ENCODE peak calls at places on chromosomes 13 and 19, in ten cellular contexts. P, I, U, X, D, S, O, Z, F and H are unnamed samples.

GRCh38 chr13:26112843-26113242 is 61.0 kb upstream of the SHISA2 start:
- DNase-seq in X (peak; percentile 7), I (peak; percentile 7), F (no peak), O (no peak), S (no peak), D (no peak), U (no peak), Z (peak; percentile 2), P (no peak), H (no peak)

GRCh38 chr19:45913874-45914830 is at the start of gene NANOS2:
- DNase-seq in P (no peak), D (no peak), Z (peak; percentile 48), X (no peak), I (peak; percentile 9), S (no peak), O (peak; percentile 54), F (no peak), U (no peak), H (no peak)

GRCh38 chr19:49923055-49924003 is 5.7 kb upstream of the ATF5 start:
- DNase-seq in I (no peak), U (no peak), P (no peak), X (no peak), S (no peak), O (no peak), F (no peak), Z (no peak), D (no peak), H (no peak)

GRCh38 chr19:47511128-47511517 is 3.7 kb downstream of the NAPA start:
- DNase-seq in I (no peak), P (no peak), F (no peak), D (no peak), U (no peak), X (no peak), O (no peak), S (peak; percentile 68), Z (peak; percentile 52), H (no peak)

GRCh38 chr19:56987184-56987583 is 132.6 kb upstream of the USP29 start:
- DNase-seq in O (no peak), P (no peak), S (no peak), Z (no peak), X (no peak), D (no peak), F (no peak), I (no peak), U (no peak), H (no peak)

GRCh38 chr19:49799798-49800376 is 13.2 kb downstream of the FUZ start:
- DNase-seq in F (no peak), U (no peak), O (no peak), D (no peak), I (no peak), X (no peak), S (no peak), Z (no peak), P (no peak), H (no peak)

GRCh38 chr13:34155931-34156607 is 338.1 kb downstream of the RFC3 start:
- DNase-seq in P (peak; percentile 29), Z (peak; percentile 48), D (no peak), X (peak; percentile 76), F (no peak), I (peak; percentile 61), S (no peak), O (no peak), U (no peak), H (no peak)

GRCh38 chr13:44106231-44107152 is 226.8 kb downstream of the LACC1 start:
- DNase-seq in Z (peak; percentile 8), P (no peak), F (no peak), I (peak; percentile 6), O (no peak), S (no peak), U (no peak), X (no peak), D (no peak), H (no peak)

GRCh38 chr13:29162638-29163037 is 342.5 kb downstream of the MTUS2 start:
- DNase-seq in I (peak; percentile 5), P (no peak), F (no peak), U (no peak), Z (no peak), S (no peak), X (no peak), O (no peak), D (no peak), H (peak; percentile 38)

GRCh38 chr13:93066187-93066586 is 160.4 kb upstream of the GPC6 start:
- DNase-seq in U (no peak), X (peak; percentile 58), F (no peak), Z (peak; percentile 89), D (no peak), O (no peak), I (peak; percentile 52), P (no peak), S (no peak), H (no peak)

DNA sequence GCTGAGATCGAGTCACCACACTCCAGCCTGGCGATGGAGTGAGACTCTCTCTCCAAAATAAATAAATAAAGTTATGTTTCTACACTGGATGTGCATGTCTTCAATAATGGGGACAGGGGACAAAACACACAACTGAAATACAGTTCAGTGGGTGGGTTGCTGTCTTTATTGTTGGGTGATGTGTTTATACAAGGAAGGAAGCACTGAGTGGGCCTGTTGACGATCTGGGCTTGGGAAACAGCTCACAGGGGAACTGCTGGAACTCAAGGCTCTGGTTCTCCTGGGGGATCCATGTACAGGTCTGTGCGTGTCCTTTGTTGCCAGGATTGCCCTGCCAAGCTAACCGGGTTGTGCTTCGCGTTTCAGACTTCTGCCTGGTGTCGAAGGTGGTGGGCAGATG is 18.9 kb downstream of the SPINT2 start:
- DNase-seq in U (no peak), F (no peak), D (no peak), Z (no peak), X (no peak), I (no peak), O (no peak), P (no peak), S (no peak), H (no peak)
- H3K4me3 ChIP-seq in U (no peak overlapping the region), F (no peak overlapping the region), D (no peak overlapping the region), Z (no peak overlapping the region), X (no peak overlapping the region), I (no peak overlapping the region), O (no peak overlapping the region), P (no peak overlapping the region), S (no peak overlapping the region), H (no peak overlapping the region)

GRCh38 chr19:15570420-15570819 is 44.6 kb upstream of the CYP4F8 start:
- DNase-seq in O (no peak), I (no peak), P (no peak), D (no peak), X (no peak), Z (no peak), S (no peak), F (no peak), U (no peak), H (no peak)
- TF ChIP-seq CTCF in O (no peak), I (no peak), P (no peak), D (no peak), X (no peak), Z (no peak), S (no peak), F (no peak), U (no peak), H (no peak)

GRCh38 chr19:33129901-33130300 is 2.0 kb upstream of the WDR88 start:
- DNase-seq in D (no peak), Z (no peak), U (no peak), F (no peak), X (no peak), P (no peak), O (no peak), I (no peak), S (no peak), H (no peak)
- H3K4me3 ChIP-seq in D (no peak overlapping the region), Z (no peak overlapping the region), U (no peak overlapping the region), F (no peak overlapping the region), X (no peak overlapping the region), P (no peak overlapping the region), O (no peak overlapping the region), I (no peak overlapping the region), S (no peak overlapping the region), H (no peak overlapping the region)

DNA sequence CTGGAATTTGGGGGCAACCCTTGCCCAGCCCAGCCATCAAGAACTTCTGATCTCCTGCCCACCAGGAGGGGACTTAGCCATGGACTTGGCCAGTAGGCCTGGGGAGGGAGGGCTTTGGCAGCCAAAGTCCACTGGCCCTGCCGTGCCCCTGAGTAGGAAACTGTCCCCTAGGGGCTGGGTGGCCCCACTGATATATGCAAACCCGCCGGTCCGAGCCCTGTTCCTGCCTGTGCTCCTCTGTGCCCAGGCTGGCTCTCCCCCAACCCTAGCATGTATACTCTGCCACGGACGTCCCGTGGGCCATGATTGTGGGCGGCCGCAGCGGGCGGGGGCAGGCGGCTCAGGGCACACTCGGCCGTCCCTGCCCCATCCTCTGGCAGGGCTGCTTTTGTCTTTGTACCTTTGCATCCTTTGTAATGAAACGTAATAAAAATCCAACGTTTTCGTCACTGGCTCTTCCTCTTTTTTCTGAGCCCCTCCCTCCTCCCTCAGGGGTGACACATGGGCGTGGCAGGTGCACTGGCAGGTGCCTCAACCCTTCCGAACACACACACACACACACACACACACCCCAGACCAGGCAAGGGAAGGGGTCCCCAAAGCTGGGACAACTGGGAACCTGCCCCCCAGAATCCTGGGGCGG is 9.1 kb downstream of the COMP start:
- DNase-seq in I (no peak), P (no peak), F (no peak), U (no peak), O (no peak), D (no peak), X (no peak), Z (no peak), S (no peak), H (no peak)
- TF ChIP-seq CTCF in I (no peak), P (no peak), F (no peak), U (no peak), O (no peak), D (no peak), X (no peak), Z (no peak), S (no peak), H (no peak)

GRCh38 chr13:45108716-45109706 is 11.3 kb upstream of the GTF2F2 start:
- DNase-seq in O (no peak), Z (peak; percentile 46), P (no peak), D (no peak), F (peak; percentile 50), S (no peak), I (peak; percentile 52), X (no peak), U (no peak), H (no peak)
- H3K4me3 ChIP-seq in O (no peak overlapping the region), Z (no peak overlapping the region), P (no peak overlapping the region), D (no peak overlapping the region), F (no peak overlapping the region), S (no peak overlapping the region), I (no peak overlapping the region), X (no peak overlapping the region), U (no peak overlapping the region), H (no peak overlapping the region)

DNA sequence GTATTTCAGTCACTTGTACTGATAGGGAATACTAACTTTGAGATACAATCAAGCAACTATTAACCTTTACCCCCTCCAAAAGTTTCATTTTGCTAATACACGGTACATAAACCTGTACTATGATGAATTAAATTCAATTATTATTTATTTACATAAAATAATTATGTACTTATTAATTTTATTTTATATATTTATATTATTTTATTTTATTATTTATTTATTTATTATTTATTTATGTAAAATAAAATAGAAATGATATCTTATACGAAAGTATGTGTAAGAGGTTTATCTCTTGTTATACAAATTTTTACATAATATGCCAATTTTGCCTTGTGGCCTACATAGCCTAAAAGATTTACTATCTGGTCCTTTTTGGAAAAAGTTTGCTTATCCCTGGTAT is 564.3 kb downstream of the SLITRK5 start:
- DNase-seq in S (no peak), P (no peak), D (no peak), I (no peak), Z (no peak), F (no peak), U (no peak), X (no peak), O (no peak), H (no peak)
- TF ChIP-seq CTCF in S (no peak), P (no peak), D (no peak), I (no peak), Z (no peak), F (no peak), U (no peak), X (no peak), O (no peak), H (no peak)